ENCODE peak calls at places on chromosome 11, in seven cellular contexts. One of them, this sample, is unnamed.

GRCh38 chr11:77069969-77070582 is 3.3 kb downstream of the CAPN5 start:
- DNase-seq in fibroblast of the aortic adventitia: no peak
- DNase-seq in body of pancreas: no peak
- DNase-seq in AG09309: no peak
- DNase-seq in GM12865: no peak
- DNase-seq in endothelial cell of umbilical vein: no peak
- DNase-seq in NB4: no peak
- DNase-seq in this sample: no peak

GRCh38 chr11:6817668-6818067 is 18.2 kb upstream of the OR6A2 start:
- DNase-seq in NB4: no peak
- DNase-seq in GM12865: no peak
- DNase-seq in fibroblast of the aortic adventitia: peak; percentile 10
- DNase-seq in body of pancreas: no peak
- DNase-seq in AG09309: no peak
- DNase-seq in endothelial cell of umbilical vein: no peak
- DNase-seq in this sample: no peak

GRCh38 chr11:38530226-38530625 is 1932.2 kb upstream of the RAG2 start:
- DNase-seq in AG09309: no peak
- DNase-seq in GM12865: no peak
- DNase-seq in endothelial cell of umbilical vein: no peak
- DNase-seq in body of pancreas: no peak
- DNase-seq in fibroblast of the aortic adventitia: no peak
- DNase-seq in NB4: no peak
- DNase-seq in this sample: no peak

GRCh38 chr11:64880240-64881001 is 2.0 kb upstream of the EHD1 start:
- DNase-seq in AG09309: no peak
- DNase-seq in GM12865: peak; percentile 64
- DNase-seq in fibroblast of the aortic adventitia: no peak
- DNase-seq in NB4: no peak
- DNase-seq in endothelial cell of umbilical vein: no peak
- DNase-seq in body of pancreas: no peak
- DNase-seq in this sample: no peak

GRCh38 chr11:105821366-105821765 is 200.7 kb downstream of the MSANTD4 start:
- DNase-seq in GM12865: no peak
- DNase-seq in AG09309: no peak
- DNase-seq in NB4: no peak
- DNase-seq in endothelial cell of umbilical vein: no peak
- DNase-seq in fibroblast of the aortic adventitia: no peak
- DNase-seq in body of pancreas: no peak
- DNase-seq in this sample: no peak

GRCh38 chr11:120835601-120836228 is 188.2 kb upstream of the TBCEL start:
- DNase-seq in fibroblast of the aortic adventitia: no peak
- DNase-seq in GM12865: peak; percentile 81
- DNase-seq in NB4: no peak
- DNase-seq in AG09309: no peak
- DNase-seq in body of pancreas: no peak
- DNase-seq in endothelial cell of umbilical vein: no peak
- DNase-seq in this sample: peak; percentile 50

GRCh38 chr11:623999-624704 is 603 bp downstream of the CDHR5 start:
- DNase-seq in NB4: no peak
- DNase-seq in endothelial cell of umbilical vein: no peak
- DNase-seq in AG09309: no peak
- DNase-seq in body of pancreas: peak; percentile 42
- DNase-seq in fibroblast of the aortic adventitia: peak; percentile 26
- DNase-seq in GM12865: no peak
- DNase-seq in this sample: no peak

GRCh38 chr11:46285594-46286033 is 8.2 kb downstream of the CREB3L1 start:
- DNase-seq in NB4: no peak
- DNase-seq in GM12865: no peak
- DNase-seq in AG09309: no peak
- DNase-seq in fibroblast of the aortic adventitia: peak; percentile 86
- DNase-seq in body of pancreas: no peak
- DNase-seq in endothelial cell of umbilical vein: no peak
- DNase-seq in this sample: no peak

GRCh38 chr11:1934326-1935155 is 12.6 kb upstream of the MRPL23 start:
- DNase-seq in endothelial cell of umbilical vein: no peak
- DNase-seq in AG09309: no peak
- DNase-seq in NB4: peak; percentile 30
- DNase-seq in fibroblast of the aortic adventitia: no peak
- DNase-seq in GM12865: no peak
- DNase-seq in body of pancreas: peak; percentile 9
- DNase-seq in this sample: no peak

GRCh38 chr11:12174145-12175143 is 64.1 kb downstream of the MICAL2 start:
- DNase-seq in body of pancreas: no peak
- DNase-seq in fibroblast of the aortic adventitia: peak; percentile 69
- DNase-seq in GM12865: peak; percentile 81
- DNase-seq in NB4: peak; percentile 79
- DNase-seq in AG09309: no peak
- DNase-seq in endothelial cell of umbilical vein: peak; percentile 21
- DNase-seq in this sample: peak; percentile 70

GRCh38 chr11:121762820-121763219 is 310.1 kb upstream of the SORL1-AS1 start:
- DNase-seq in body of pancreas: peak; percentile 15
- DNase-seq in NB4: no peak
- DNase-seq in fibroblast of the aortic adventitia: peak; percentile 63
- DNase-seq in GM12865: no peak
- DNase-seq in endothelial cell of umbilical vein: peak; percentile 21
- DNase-seq in AG09309: no peak
- DNase-seq in this sample: no peak

GRCh38 chr11:3216027-3216525 is 2.5 kb downstream of the MRGPRG start:
- DNase-seq in body of pancreas: no peak
- DNase-seq in NB4: no peak
- DNase-seq in AG09309: no peak
- DNase-seq in GM12865: no peak
- DNase-seq in endothelial cell of umbilical vein: no peak
- DNase-seq in fibroblast of the aortic adventitia: no peak
- DNase-seq in this sample: no peak

GRCh38 chr11:119470316-119471266 is 47.6 kb upstream of the THY1 start:
- DNase-seq in body of pancreas: no peak
- DNase-seq in NB4: no peak
- DNase-seq in GM12865: no peak
- DNase-seq in endothelial cell of umbilical vein: no peak
- DNase-seq in fibroblast of the aortic adventitia: peak; percentile 98
- DNase-seq in AG09309: peak; percentile 83
- DNase-seq in this sample: no peak

DNA sequence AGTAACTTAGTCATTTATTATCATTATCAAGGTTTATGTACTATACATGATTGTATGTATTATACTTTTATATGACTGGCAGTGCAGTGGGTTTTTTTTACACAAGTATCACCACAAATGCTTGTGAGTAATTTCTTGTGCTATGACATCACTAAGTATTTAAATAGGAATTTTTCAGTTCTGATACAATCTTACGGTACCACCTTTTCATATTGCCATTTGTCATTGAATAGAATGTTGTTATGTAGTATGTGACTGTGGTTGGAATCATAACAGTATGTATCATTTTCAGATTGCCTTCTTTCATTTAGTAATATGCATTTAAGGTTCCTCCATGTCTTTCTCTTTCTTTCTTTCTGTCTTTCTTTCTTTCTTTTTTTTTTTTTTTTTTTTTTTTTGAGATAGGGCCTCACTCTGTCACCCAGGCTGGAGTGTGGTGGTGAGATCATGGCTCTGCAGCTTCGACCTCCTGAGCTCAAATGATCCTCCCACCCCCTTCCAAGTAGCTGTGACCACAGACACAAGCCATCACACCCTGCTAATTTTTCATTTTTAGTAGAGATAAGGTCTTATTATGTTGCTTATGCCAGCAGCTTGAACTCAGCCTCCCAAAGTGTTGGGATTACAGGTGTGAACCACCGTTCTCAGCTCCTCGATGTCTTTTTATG is 18.6 kb downstream of the ATM start:
- DNase-seq in endothelial cell of umbilical vein: no peak
- DNase-seq in AG09309: no peak
- DNase-seq in NB4: no peak
- DNase-seq in GM12865: no peak
- DNase-seq in body of pancreas: no peak
- DNase-seq in fibroblast of the aortic adventitia: no peak
- DNase-seq in this sample: no peak
- H3K4me3 ChIP-seq in endothelial cell of umbilical vein: no peak overlapping the region
- H3K4me3 ChIP-seq in AG09309: no peak overlapping the region
- H3K4me3 ChIP-seq in NB4: no peak overlapping the region
- H3K4me3 ChIP-seq in GM12865: no peak overlapping the region
- H3K4me3 ChIP-seq in body of pancreas: no peak overlapping the region
- H3K4me3 ChIP-seq in fibroblast of the aortic adventitia: no peak overlapping the region
- H3K4me3 ChIP-seq in this sample: no peak overlapping the region

DNA sequence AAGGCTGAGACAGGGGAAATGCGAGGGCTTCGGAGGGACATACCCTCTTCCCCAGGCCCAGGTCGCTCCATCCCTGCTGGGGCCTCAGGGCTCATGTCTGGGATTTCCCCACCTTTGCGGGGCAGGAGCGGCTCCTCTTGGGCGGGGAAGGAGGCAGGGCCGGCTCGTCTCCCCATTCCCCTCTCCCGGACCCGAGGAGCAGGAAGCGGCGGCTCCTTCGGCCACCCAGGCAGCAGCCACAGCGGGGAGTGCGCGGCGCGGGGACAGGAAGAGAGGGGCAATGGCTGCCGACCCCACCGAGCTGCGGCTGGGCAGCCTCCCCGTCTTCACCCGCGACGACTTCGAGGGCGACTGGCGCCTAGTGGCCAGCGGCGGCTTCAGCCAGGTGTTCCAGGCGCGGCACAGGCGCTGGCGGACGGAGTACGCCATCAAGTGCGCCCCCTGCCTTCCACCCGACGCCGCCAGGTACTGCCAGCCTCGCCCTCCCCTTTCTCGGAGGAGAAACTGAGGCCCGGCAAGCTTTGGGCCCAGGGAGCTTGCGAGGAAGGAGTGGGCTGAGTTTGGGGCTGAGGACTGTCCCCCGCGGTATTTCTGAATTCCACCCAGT is at the start of gene ANKK1:
- DNase-seq in body of pancreas: peak; percentile 31
- DNase-seq in AG09309: no peak
- DNase-seq in NB4: no peak
- DNase-seq in endothelial cell of umbilical vein: no peak
- DNase-seq in fibroblast of the aortic adventitia: no peak
- DNase-seq in GM12865: no peak
- DNase-seq in this sample: no peak
- TF ChIP-seq CTCF in body of pancreas: peak; percentile 23
- TF ChIP-seq CTCF in AG09309: no peak
- TF ChIP-seq CTCF in NB4: no peak
- TF ChIP-seq CTCF in endothelial cell of umbilical vein: peak; percentile 25
- TF ChIP-seq CTCF in fibroblast of the aortic adventitia: no peak
- TF ChIP-seq CTCF in GM12865: no peak
- TF ChIP-seq CTCF in this sample: peak; percentile 17

GRCh38 chr11:33692013-33692504 is 8.6 kb downstream of the C11orf91 start:
- DNase-seq in GM12865: peak; percentile 56
- DNase-seq in body of pancreas: peak; percentile 75
- DNase-seq in AG09309: peak; percentile 87
- DNase-seq in endothelial cell of umbilical vein: peak; percentile 98
- DNase-seq in NB4: no peak
- DNase-seq in fibroblast of the aortic adventitia: peak; percentile 98
- DNase-seq in this sample: no peak

GRCh38 chr11:33689089-33689488 is 11.5 kb downstream of the C11orf91 start:
- DNase-seq in fibroblast of the aortic adventitia: peak; percentile 49
- DNase-seq in AG09309: no peak
- DNase-seq in endothelial cell of umbilical vein: peak; percentile 30
- DNase-seq in NB4: no peak
- DNase-seq in GM12865: no peak
- DNase-seq in body of pancreas: no peak
- DNase-seq in this sample: no peak

GRCh38 chr11:33691051-33691864 is 9.4 kb downstream of the C11orf91 start:
- DNase-seq in AG09309: no peak
- DNase-seq in endothelial cell of umbilical vein: no peak
- DNase-seq in fibroblast of the aortic adventitia: no peak
- DNase-seq in GM12865: no peak
- DNase-seq in body of pancreas: no peak
- DNase-seq in NB4: no peak
- DNase-seq in this sample: no peak

GRCh38 chr11:33689506-33689905 is 11.1 kb downstream of the C11orf91 start:
- DNase-seq in AG09309: no peak
- DNase-seq in fibroblast of the aortic adventitia: no peak
- DNase-seq in NB4: no peak
- DNase-seq in body of pancreas: no peak
- DNase-seq in endothelial cell of umbilical vein: peak; percentile 30
- DNase-seq in GM12865: no peak
- DNase-seq in this sample: no peak

GRCh38 chr11:33690290-33691050 is 10.2 kb downstream of the C11orf91 start:
- DNase-seq in fibroblast of the aortic adventitia: peak; percentile 99
- DNase-seq in body of pancreas: peak; percentile 50
- DNase-seq in NB4: no peak
- DNase-seq in endothelial cell of umbilical vein: peak; percentile 98
- DNase-seq in GM12865: no peak
- DNase-seq in AG09309: peak; percentile 96
- DNase-seq in this sample: no peak
- H3K4me3 ChIP-seq in fibroblast of the aortic adventitia: no peak overlapping the region
- H3K4me3 ChIP-seq in body of pancreas: no peak overlapping the region
- H3K4me3 ChIP-seq in NB4: no peak overlapping the region
- H3K4me3 ChIP-seq in endothelial cell of umbilical vein: no peak overlapping the region
- H3K4me3 ChIP-seq in GM12865: no peak overlapping the region
- H3K4me3 ChIP-seq in AG09309: no peak overlapping the region
- H3K4me3 ChIP-seq in this sample: no peak overlapping the region

GRCh38 chr11:133969072-133969471 is 12.3 kb upstream of the IGSF9B start:
- DNase-seq in fibroblast of the aortic adventitia: no peak
- DNase-seq in endothelial cell of umbilical vein: no peak
- DNase-seq in GM12865: no peak
- DNase-seq in NB4: no peak
- DNase-seq in AG09309: no peak
- DNase-seq in body of pancreas: no peak
- DNase-seq in this sample: no peak

GRCh38 chr11:133966147-133966546 is 9.4 kb upstream of the IGSF9B start:
- DNase-seq in GM12865: no peak
- DNase-seq in fibroblast of the aortic adventitia: no peak
- DNase-seq in body of pancreas: no peak
- DNase-seq in endothelial cell of umbilical vein: no peak
- DNase-seq in NB4: no peak
- DNase-seq in AG09309: no peak
- DNase-seq in this sample: no peak

GRCh38 chr11:133968300-133968699 is 11.5 kb upstream of the IGSF9B start:
- DNase-seq in NB4: no peak
- DNase-seq in body of pancreas: no peak
- DNase-seq in AG09309: no peak
- DNase-seq in endothelial cell of umbilical vein: no peak
- DNase-seq in GM12865: no peak
- DNase-seq in fibroblast of the aortic adventitia: no peak
- DNase-seq in this sample: no peak

GRCh38 chr11:133966924-133967598 is 10.3 kb upstream of the IGSF9B start:
- DNase-seq in GM12865: no peak
- DNase-seq in endothelial cell of umbilical vein: no peak
- DNase-seq in AG09309: no peak
- DNase-seq in body of pancreas: peak; percentile 53
- DNase-seq in fibroblast of the aortic adventitia: no peak
- DNase-seq in NB4: peak; percentile 39
- DNase-seq in this sample: no peak

DNA sequence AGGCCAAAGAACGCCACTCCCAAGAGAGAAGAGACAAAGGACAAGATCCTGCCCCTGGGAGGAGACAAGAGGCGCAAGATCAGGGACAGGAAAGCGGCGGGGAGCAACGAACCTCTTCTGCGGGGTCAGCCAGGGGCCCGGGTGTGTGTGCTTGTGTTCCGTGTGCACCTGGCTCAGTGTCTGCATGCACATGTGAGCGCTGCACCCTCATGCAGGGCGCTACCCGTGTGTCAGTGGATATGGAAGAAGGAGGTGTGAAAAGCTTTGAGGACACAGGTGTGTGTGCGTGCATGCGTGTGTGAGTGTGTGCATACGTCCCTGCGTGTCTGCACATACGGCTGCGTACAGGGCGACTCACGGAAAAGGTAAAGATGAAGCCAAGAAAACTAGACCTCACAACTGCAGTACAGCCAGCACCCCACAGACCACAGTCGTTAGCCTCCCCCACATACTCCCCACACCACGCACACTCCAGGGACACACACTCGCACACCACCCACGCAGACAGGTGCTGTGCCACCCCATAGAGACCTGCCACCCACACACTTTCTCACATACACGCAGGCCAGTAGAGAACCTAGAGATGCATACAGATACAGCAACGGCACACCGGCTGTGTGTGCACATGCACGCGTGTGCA is 11.0 kb upstream of the IGSF9B start:
- DNase-seq in AG09309: no peak
- DNase-seq in GM12865: no peak
- DNase-seq in body of pancreas: no peak
- DNase-seq in endothelial cell of umbilical vein: no peak
- DNase-seq in fibroblast of the aortic adventitia: no peak
- DNase-seq in NB4: no peak
- DNase-seq in this sample: no peak
- TF ChIP-seq CTCF in AG09309: no peak
- TF ChIP-seq CTCF in GM12865: no peak
- TF ChIP-seq CTCF in body of pancreas: no peak
- TF ChIP-seq CTCF in endothelial cell of umbilical vein: no peak
- TF ChIP-seq CTCF in fibroblast of the aortic adventitia: no peak
- TF ChIP-seq CTCF in NB4: no peak
- TF ChIP-seq CTCF in this sample: no peak

This sample was measured in GM12864.